ENCODE peak calls at places on chromosomes 6 and 20, in eight cellular contexts. M, S, Y, A, B, N, W and G are unnamed samples.

GRCh38 chr20:62704341-62704948 is 4.2 kb upstream of the NTSR1 start:
- DNase-seq in B (peak), Y (peak), A (peak), N (peak), S (peak), M (peak), W (peak), G (no peak)

GRCh38 chr6:109808837-109809236 is 117.7 kb downstream of the FIG4 start:
- DNase-seq in A (no peak), N (no peak), W (no peak), B (no peak), S (no peak), Y (no peak), M (no peak), G (no peak)

GRCh38 chr6:70601014-70601413 is 34.3 kb downstream of the SDHAF4 start:
- DNase-seq in N (no peak), Y (no peak), A (no peak), M (no peak), B (no peak), W (no peak), S (no peak), G (no peak)

GRCh38 chr20:3812259-3812681 is 8.1 kb upstream of the AP5S1 start:
- DNase-seq in Y (no peak), W (no peak), M (no peak), N (no peak), A (no peak), S (no peak), B (peak), G (peak)

GRCh38 chr6:37547564-37548061 is 47.9 kb upstream of the CCDC167 start:
- DNase-seq in W (peak), A (peak), N (peak), B (no peak), Y (peak), M (no peak), S (no peak), G (no peak)

GRCh38 chr6:151807513-151808330 is at the start of gene ESR1:
- DNase-seq in S (no peak), A (no peak), N (no peak), M (peak), B (peak), W (peak), Y (no peak), G (no peak)

GRCh38 chr20:23320317-23320716 is 30.3 kb upstream of the NXT1 start:
- DNase-seq in B (no peak), A (no peak), S (no peak), W (peak), Y (peak), M (no peak), N (no peak), G (no peak)

GRCh38 chr6:110999634-111000270 is 17.9 kb downstream of the RPF2 start:
- DNase-seq in M (no peak), B (no peak), W (peak), S (peak), N (peak), Y (peak), A (no peak), G (no peak)

GRCh38 chr6:137033828-137034227 is 10.9 kb downstream of the IL20RA start:
- DNase-seq in S (no peak), N (peak), A (no peak), Y (no peak), W (no peak), B (no peak), M (no peak), G (no peak)

GRCh38 chr6:121491576-121491975 is 56.1 kb downstream of the GJA1 start:
- DNase-seq in N (no peak), W (no peak), B (no peak), M (no peak), A (no peak), S (no peak), Y (peak), G (no peak)

GRCh38 chr20:41587523-41587922 is 30.7 kb downstream of the CHD6 start:
- DNase-seq in A (no peak), B (no peak), W (peak), N (no peak), Y (no peak), M (no peak), S (no peak), G (no peak)

GRCh38 chr6:31572041-31572911 is at the start of gene LTA:
- DNase-seq in N (no peak), A (no peak), W (no peak), S (no peak), B (no peak), Y (no peak), M (no peak), G (no peak)

GRCh38 chr20:54502179-54502578 is 26.8 kb downstream of the DOK5 start:
- DNase-seq in W (no peak), N (no peak), Y (peak), B (no peak), M (no peak), A (no peak), S (no peak), G (no peak)

GRCh38 chr6:119190176-119190575 is 111.7 kb upstream of the FAM184A start:
- DNase-seq in Y (no peak), W (no peak), B (no peak), A (no peak), N (no peak), M (no peak), S (no peak), G (no peak)

GRCh38 chr20:53579581-53580375 is 13.9 kb downstream of the ZNF217 start:
- DNase-seq in Y (peak), A (no peak), N (peak), B (no peak), S (peak), M (no peak), W (peak), G (no peak)

GRCh38 chr6:98605705-98606104 is 228.7 kb upstream of the POU3F2 start:
- DNase-seq in A (no peak), Y (no peak), B (no peak), W (no peak), N (no peak), M (no peak), S (no peak), G (no peak)

GRCh38 chr6:100538086-100538485 is 73.4 kb upstream of the SIM1 start:
- DNase-seq in M (no peak), N (peak), B (no peak), S (no peak), W (peak), A (no peak), Y (no peak), G (no peak)

GRCh38 chr6:167118006-167118405 is 4.9 kb upstream of the CCR6 start:
- DNase-seq in B (no peak), S (no peak), N (no peak), M (no peak), W (no peak), A (no peak), Y (no peak), G (no peak)

GRCh38 chr6:158803733-158804143 is 15.4 kb downstream of the EZR start:
- DNase-seq in W (no peak), S (peak), B (no peak), N (peak), Y (no peak), M (no peak), A (no peak), G (no peak)

DNA sequence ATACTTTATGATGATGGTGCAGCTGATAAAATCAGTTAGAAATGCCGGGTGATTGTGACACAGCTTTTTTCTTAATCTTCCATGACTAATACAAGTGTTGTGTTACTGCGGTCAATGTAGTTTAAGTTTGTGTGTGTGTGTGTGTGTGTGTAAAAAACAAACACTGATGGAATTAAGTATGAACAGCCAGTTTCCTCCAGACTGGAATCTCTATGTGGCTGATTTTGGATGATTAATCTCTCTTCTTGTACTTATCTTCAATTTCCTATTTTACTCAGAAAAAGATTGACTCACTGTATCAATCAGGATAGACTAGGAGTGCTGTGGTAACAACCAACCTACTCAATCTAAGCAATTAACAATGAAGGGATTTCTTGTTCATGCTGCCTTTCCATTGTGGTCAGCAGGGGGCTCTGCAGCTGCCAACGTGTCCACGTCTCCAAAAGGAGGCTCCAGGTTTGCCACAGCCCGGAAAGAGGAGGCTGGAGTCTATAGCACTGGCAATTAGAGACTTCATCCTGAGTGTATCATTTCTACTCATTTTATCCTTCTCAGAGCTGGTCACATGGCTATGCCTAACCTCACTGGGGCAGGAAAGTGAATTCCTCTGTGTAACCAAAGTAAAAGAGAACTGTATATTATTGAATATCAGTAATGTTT is 107.7 kb downstream of the CD109 start:
- DNase-seq in S (peak), A (no peak), B (no peak), N (peak), Y (peak), W (peak), M (no peak), G (no peak)
- TF ChIP-seq CTCF in S (peak), A (peak), B (no peak), N (peak), Y (peak), W (peak), M (no peak), G (no peak)

GRCh38 chr6:112835078-112835477 is 487.9 kb downstream of the RFPL4B start:
- DNase-seq in W (no peak), N (no peak), S (no peak), B (no peak), M (no peak), Y (no peak), A (no peak), G (no peak)
- H3K4me3 ChIP-seq in W (no peak), N (no peak), S (no peak), B (no peak), M (no peak), Y (no peak), A (no peak), G (no peak)

GRCh38 chr6:46486186-46486585 is 5.1 kb downstream of the RCAN2 start:
- DNase-seq in N (no peak), B (no peak), Y (no peak), M (no peak), A (no peak), W (no peak), S (no peak), G (no peak)

GRCh38 chr6:46491201-46491788 is at the start of gene RCAN2:
- DNase-seq in Y (peak), W (peak), N (peak), A (no peak), S (no peak), M (peak), B (peak), G (peak)

GRCh38 chr6:46490425-46491200 is 636 bp downstream of the RCAN2 start:
- DNase-seq in Y (no peak), N (no peak), S (no peak), B (peak), M (peak), W (no peak), A (no peak), G (no peak)

GRCh38 chr6:46491789-46492547 is 719 bp upstream of the RCAN2 start:
- DNase-seq in B (no peak), N (no peak), M (peak), Y (peak), W (peak), S (peak), A (no peak), G (peak)
- TF ChIP-seq CTCF in B (peak), N (peak), M (peak), Y (peak), W (peak), S (peak), A (peak), G (peak)

DNA sequence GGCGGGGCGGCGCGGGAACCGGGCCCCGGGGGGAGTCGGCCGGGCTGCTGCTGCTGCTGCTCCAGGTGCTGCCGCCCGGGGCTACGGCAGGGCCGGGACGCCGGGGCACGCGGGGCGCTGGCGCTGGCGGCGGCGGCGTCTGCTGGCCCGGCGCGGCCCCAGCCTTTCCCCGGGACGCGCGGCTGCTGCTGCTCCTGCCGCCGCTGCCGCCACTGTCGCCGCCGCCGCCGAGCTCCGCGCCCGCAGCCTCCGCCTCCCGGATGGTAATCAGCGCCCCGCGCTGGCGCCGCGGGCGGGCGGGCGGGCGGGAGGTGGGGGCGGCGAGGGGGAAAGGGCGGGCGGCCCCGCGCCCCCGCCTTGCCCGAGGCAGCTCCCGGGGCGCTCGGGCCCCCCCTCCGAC is 306 bp downstream of the EBF4 start:
- DNase-seq in Y (no peak), W (no peak), S (no peak), M (no peak), N (no peak), A (no peak), B (peak), G (no peak)
- H3K4me3 ChIP-seq in Y (peak), W (no peak), S (no peak), M (peak), N (no peak), A (peak), B (peak), G (peak)

GRCh38 chr6:105500693-105501092 is 97.8 kb upstream of the PREP start:
- DNase-seq in S (no peak), B (no peak), N (no peak), Y (no peak), A (no peak), W (no peak), M (no peak), G (no peak)
- TF ChIP-seq CTCF in S (no peak), B (no peak), N (no peak), Y (no peak), A (no peak), W (no peak), M (no peak), G (no peak)

DNA sequence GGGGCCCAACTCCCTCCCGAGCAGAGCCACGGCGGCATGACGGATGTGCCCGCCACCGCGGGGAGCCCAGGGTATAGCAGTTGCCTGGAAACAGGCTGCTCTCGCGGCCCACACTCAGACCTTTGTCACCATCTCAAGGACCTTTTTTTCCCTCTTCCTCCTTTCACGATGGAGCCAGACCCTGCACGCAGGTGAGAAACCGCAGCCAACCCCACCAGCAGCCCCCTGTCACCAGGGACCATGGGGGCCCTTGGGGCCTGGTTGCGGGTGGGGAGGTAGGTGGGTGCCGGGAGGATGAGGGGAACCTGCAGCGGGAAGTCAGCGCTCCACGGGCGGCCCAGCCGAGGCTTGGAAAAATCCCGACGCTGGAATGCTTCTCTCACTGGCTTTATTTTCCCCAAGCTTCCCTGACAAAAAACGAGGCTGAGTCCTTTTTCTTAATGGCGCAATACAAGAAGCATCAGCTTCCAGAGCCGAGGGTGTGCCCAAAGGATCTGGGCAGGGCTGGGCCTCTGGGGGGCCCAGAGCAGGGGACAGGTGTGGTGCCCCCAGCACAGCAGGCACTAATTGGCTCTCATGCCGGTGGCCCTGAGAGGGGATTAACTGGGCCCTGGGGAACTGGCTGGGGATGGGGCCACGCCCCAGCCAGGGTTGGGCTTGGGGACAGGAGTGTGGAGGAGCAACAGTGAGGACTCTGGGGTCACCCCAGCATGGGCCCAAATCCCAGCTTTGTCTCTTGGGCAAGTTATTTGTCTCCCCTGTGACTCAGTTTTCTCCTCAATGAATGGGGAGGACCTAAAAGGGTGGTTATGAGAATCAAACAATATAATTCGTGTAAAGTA is 23.9 kb downstream of the NOL4L start:
- DNase-seq in N (no peak), B (no peak), Y (no peak), W (no peak), S (no peak), M (no peak), A (no peak), G (no peak)
- H3K4me3 ChIP-seq in N (no peak), B (no peak), Y (no peak), W (no peak), S (no peak), M (no peak), A (no peak), G (no peak)

GRCh38 chr6:116083052-116083451 is 17.6 kb upstream of the NT5DC1 start:
- DNase-seq in M (no peak), Y (no peak), N (no peak), A (no peak), B (no peak), W (no peak), S (no peak), G (no peak)

GRCh38 chr6:116084284-116084683 is 16.4 kb upstream of the NT5DC1 start:
- DNase-seq in S (no peak), A (no peak), N (no peak), M (no peak), Y (no peak), B (no peak), W (no peak), G (no peak)

GRCh38 chr6:116090251-116090650 is 10.4 kb upstream of the NT5DC1 start:
- DNase-seq in W (no peak), A (no peak), M (no peak), N (no peak), Y (no peak), S (no peak), B (no peak), G (no peak)

GRCh38 chr6:116088946-116089345 is 11.7 kb upstream of the NT5DC1 start:
- DNase-seq in M (no peak), N (no peak), A (no peak), S (no peak), B (no peak), W (no peak), Y (peak), G (no peak)

GRCh38 chr6:116087437-116088027 is 13.1 kb upstream of the NT5DC1 start:
- DNase-seq in B (no peak), Y (peak), N (peak), S (peak), W (peak), A (no peak), M (no peak), G (no peak)
- TF ChIP-seq CTCF in B (no peak), Y (no peak), N (no peak), S (no peak), W (no peak), A (no peak), M (no peak), G (no peak)